ENCODE peak calls at places on chromosomes 7 and 10, in seven cellular contexts. G, V, T, Z, C, I and R are unnamed samples.

GRCh38 chr10:26792780-26793495 is 67.8 kb downstream of the ABI1 start:
- DNase-seq in G (no peak), V (no peak), T (no peak), Z (no peak), C (no peak), I (no peak), R (no peak)

GRCh38 chr10:63722537-63722936 is 201.3 kb downstream of the REEP3 start:
- DNase-seq in G (no peak), V (no peak), T (peak), Z (no peak), C (peak), I (peak), R (no peak)

GRCh38 chr7:43700646-43701501 is 28.4 kb downstream of the COA1 start:
- DNase-seq in G (no peak), V (no peak), T (no peak), Z (no peak), C (no peak), I (peak), R (no peak)

GRCh38 chr10:104433611-104434010 is 80.0 kb downstream of the CFAP58 start:
- DNase-seq in G (no peak), V (no peak), T (no peak), Z (no peak), C (no peak), I (no peak), R (no peak)

GRCh38 chr10:112209534-112210200 is 26.1 kb upstream of the GPAM start:
- DNase-seq in G (no peak), V (no peak), T (no peak), Z (peak), C (peak), I (no peak), R (no peak)

GRCh38 chr7:31023877-31024276 is 28.2 kb upstream of the ADCYAP1R1 start:
- DNase-seq in G (peak), V (no peak), T (no peak), Z (no peak), C (no peak), I (no peak), R (no peak)

GRCh38 chr7:123647106-123647730 is 8.4 kb upstream of the LMOD2 start:
- DNase-seq in G (no peak), V (no peak), T (no peak), Z (no peak), C (no peak), I (no peak), R (no peak)

GRCh38 chr10:123515661-123516060 is 150.5 kb upstream of the GPR26 start:
- DNase-seq in G (no peak), V (no peak), T (no peak), Z (no peak), C (no peak), I (no peak), R (no peak)

GRCh38 chr10:114703377-114704125 is 45.5 kb upstream of the ABLIM1 start:
- DNase-seq in G (peak), V (no peak), T (no peak), Z (no peak), C (no peak), I (peak), R (no peak)

GRCh38 chr7:66553001-66553400 is 75.7 kb upstream of the KCTD7 start:
- DNase-seq in G (no peak), V (no peak), T (no peak), Z (no peak), C (no peak), I (no peak), R (no peak)

GRCh38 chr10:126037946-126038345 is 141.6 kb downstream of the FANK1 start:
- DNase-seq in G (no peak), V (no peak), T (no peak), Z (no peak), C (no peak), I (no peak), R (no peak)

GRCh38 chr10:80465839-80466590 is 11.9 kb downstream of the TSPAN14 start:
- DNase-seq in G (peak), V (no peak), T (no peak), Z (no peak), C (peak), I (no peak), R (no peak)

GRCh38 chr7:94003446-94004023 is 620 bp downstream of the BET1 start:
- DNase-seq in G (no peak), V (no peak), T (no peak), Z (no peak), C (peak), I (peak), R (no peak)

GRCh38 chr10:130577039-130577438 is 440.8 kb downstream of the GLRX3 start:
- DNase-seq in G (no peak), V (no peak), T (no peak), Z (no peak), C (no peak), I (no peak), R (no peak)

GRCh38 chr7:98034044-98035035 is 44.3 kb upstream of the OCM2 start:
- DNase-seq in G (no peak), V (no peak), T (no peak), Z (no peak), C (no peak), I (no peak), R (no peak)

GRCh38 chr10:87656431-87657072 is 3.1 kb upstream of the PAPSS2 start:
- DNase-seq in G (peak), V (no peak), T (no peak), Z (no peak), C (peak), I (peak), R (no peak)

GRCh38 chr7:17495655-17496396 is 197.4 kb downstream of the AHR start:
- DNase-seq in G (no peak), V (no peak), T (no peak), Z (no peak), C (peak), I (no peak), R (no peak)

GRCh38 chr7:96989241-96989858 is 16.0 kb upstream of the DLX6 start:
- DNase-seq in G (no peak), V (no peak), T (no peak), Z (no peak), C (no peak), I (no peak), R (no peak)

GRCh38 chr10:79246209-79246581 is 101.1 kb upstream of the PPIF start:
- DNase-seq in G (no peak), V (peak), T (no peak), Z (no peak), C (peak), I (no peak), R (no peak)

GRCh38 chr7:103649052-103649451 is 203.0 kb upstream of the SLC26A5 start:
- DNase-seq in G (no peak), V (no peak), T (no peak), Z (no peak), C (no peak), I (no peak), R (no peak)

GRCh38 chr10:61899045-61899444 is 2.5 kb upstream of the ARID5B start:
- DNase-seq in G (peak), V (no peak), T (no peak), Z (no peak), C (peak), I (peak), R (no peak)

GRCh38 chr10:84188815-84189214 is 5.5 kb upstream of the CDHR1 start:
- DNase-seq in G (no peak), V (no peak), T (no peak), Z (no peak), C (no peak), I (no peak), R (no peak)

GRCh38 chr7:126574838-126575250 is 677.9 kb downstream of the GRM8 start:
- DNase-seq in G (no peak), V (peak), T (no peak), Z (no peak), C (peak), I (no peak), R (no peak)

GRCh38 chr7:150338166-150338829 is 3.1 kb downstream of the RARRES2 start:
- DNase-seq in G (no peak), V (no peak), T (no peak), Z (no peak), C (no peak), I (no peak), R (no peak)

GRCh38 chr10:25694976-25695375 is 239.1 kb upstream of the MYO3A start:
- DNase-seq in G (no peak), V (no peak), T (no peak), Z (no peak), C (no peak), I (no peak), R (no peak)

GRCh38 chr10:25695586-25695985 is 238.4 kb upstream of the MYO3A start:
- DNase-seq in G (no peak), V (no peak), T (no peak), Z (no peak), C (no peak), I (no peak), R (no peak)

GRCh38 chr10:25694206-25694933 is 239.7 kb upstream of the MYO3A start:
- DNase-seq in G (no peak), V (no peak), T (no peak), Z (no peak), C (no peak), I (no peak), R (no peak)

GRCh38 chr10:25697412-25697811 is 236.6 kb upstream of the MYO3A start:
- DNase-seq in G (no peak), V (no peak), T (no peak), Z (no peak), C (no peak), I (no peak), R (no peak)

GRCh38 chr10:25696013-25696708 is 237.9 kb upstream of the MYO3A start:
- DNase-seq in G (no peak), V (no peak), T (no peak), Z (no peak), C (no peak), I (no peak), R (no peak)
- TF ChIP-seq CTCF in G (peak), V (no peak), T (no peak), Z (no peak), C (no peak), I (no peak), R (no peak)

GRCh38 chr7:95843286-95843685 is 70.9 kb downstream of the DYNC1I1 start:
- DNase-seq in G (no peak), V (no peak), T (no peak), Z (no peak), C (no peak), I (no peak), R (no peak)
- TF ChIP-seq CTCF in G (peak), V (no peak), T (no peak), Z (peak), C (no peak), I (no peak), R (no peak)

DNA sequence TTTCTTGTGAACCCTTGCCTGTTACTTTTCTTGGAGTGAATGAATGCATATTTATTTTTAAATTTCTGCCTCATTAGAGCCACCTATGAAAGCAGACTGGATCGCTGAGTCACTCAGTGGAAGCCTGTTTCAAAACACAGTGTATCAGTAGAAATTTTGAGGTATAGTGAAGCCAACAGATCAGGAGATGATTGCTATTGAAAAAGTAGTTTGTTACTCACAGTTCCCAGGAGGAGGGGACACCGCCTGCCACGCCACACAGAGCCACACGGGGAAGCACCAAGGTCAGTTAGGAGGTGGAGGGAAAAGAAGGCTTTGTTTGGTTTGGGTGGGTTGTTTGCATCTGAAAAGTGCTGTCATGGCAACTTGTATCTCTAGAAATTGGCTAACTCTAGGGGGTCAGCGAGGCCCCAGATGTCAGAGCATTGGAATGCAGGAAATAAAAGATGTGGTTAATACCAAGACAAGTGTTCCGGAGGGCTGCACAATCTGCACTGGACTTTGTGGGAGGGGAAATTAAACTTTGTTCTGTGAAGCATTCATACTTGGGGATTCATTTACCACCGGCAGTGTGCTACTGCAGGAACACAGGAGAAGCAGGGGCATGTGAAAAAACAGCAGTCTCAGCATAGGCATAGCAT is 106.4 kb upstream of the SDK1 start:
- DNase-seq in G (no peak), V (peak), T (no peak), Z (no peak), C (peak), I (peak), R (peak)
- TF ChIP-seq CTCF in G (no peak), V (peak), T (no peak), Z (no peak), C (no peak), I (peak), R (peak)

DNA sequence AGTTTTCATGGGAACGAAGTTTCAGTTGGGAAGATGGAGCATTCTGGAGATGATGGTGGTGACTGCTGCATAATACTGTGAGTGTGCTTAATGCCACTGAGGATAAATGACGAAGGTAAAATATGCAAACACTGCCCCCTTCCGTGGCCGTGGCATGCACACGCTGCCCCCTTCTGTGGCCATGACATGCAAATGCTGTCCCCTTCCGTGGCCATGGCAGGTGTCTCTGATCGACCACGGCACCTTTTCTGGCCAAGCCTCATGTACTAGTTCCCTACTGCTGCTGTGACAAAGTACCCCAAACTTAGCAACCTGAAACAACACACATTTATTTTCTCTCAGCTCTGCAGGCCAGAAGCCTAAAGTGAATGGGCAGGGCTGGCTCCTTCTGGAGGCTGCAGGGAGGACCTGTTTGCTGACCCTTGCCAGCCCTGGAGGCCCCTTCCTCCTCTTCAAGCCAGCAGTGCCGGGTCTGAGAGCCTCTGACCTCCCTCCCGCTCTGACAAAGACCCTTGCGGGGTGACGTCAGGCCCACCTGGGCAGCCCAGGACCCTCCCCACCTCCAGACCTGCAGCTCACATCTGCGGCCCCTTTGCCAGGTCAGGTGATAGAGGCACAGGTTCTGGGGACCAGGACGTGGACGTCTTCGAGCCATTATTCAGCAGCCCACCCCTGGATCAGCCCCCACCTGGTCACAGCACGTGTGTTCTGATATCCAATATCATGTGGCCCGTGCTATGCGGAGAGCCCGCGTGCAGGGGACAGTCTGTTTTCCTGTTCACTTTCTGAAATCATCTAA is 82.0 kb downstream of the MICALL2 start:
- DNase-seq in G (peak), V (peak), T (no peak), Z (no peak), C (no peak), I (no peak), R (no peak)
- TF ChIP-seq CTCF in G (no peak), V (no peak), T (no peak), Z (no peak), C (no peak), I (no peak), R (no peak)

GRCh38 chr10:92969151-92969550 is 91.4 kb upstream of the CYP26C1 start:
- DNase-seq in G (no peak), V (no peak), T (no peak), Z (no peak), C (peak), I (peak), R (no peak)

GRCh38 chr10:92961638-92962037 is 99.0 kb upstream of the CYP26C1 start:
- DNase-seq in G (no peak), V (no peak), T (no peak), Z (no peak), C (no peak), I (no peak), R (no peak)

GRCh38 chr10:92970301-92971070 is 90.1 kb upstream of the CYP26C1 start:
- DNase-seq in G (no peak), V (no peak), T (no peak), Z (no peak), C (peak), I (peak), R (no peak)

GRCh38 chr10:92965314-92965713 is 95.3 kb upstream of the CYP26C1 start:
- DNase-seq in G (peak), V (no peak), T (no peak), Z (no peak), C (peak), I (peak), R (no peak)
- TF ChIP-seq CTCF in G (peak), V (peak), T (peak), Z (peak), C (no peak), I (peak), R (peak)

GRCh38 chr7:48337781-48338180 is 166.5 kb downstream of the ABCA13 start:
- DNase-seq in G (no peak), V (no peak), T (no peak), Z (no peak), C (no peak), I (no peak), R (no peak)

DNA sequence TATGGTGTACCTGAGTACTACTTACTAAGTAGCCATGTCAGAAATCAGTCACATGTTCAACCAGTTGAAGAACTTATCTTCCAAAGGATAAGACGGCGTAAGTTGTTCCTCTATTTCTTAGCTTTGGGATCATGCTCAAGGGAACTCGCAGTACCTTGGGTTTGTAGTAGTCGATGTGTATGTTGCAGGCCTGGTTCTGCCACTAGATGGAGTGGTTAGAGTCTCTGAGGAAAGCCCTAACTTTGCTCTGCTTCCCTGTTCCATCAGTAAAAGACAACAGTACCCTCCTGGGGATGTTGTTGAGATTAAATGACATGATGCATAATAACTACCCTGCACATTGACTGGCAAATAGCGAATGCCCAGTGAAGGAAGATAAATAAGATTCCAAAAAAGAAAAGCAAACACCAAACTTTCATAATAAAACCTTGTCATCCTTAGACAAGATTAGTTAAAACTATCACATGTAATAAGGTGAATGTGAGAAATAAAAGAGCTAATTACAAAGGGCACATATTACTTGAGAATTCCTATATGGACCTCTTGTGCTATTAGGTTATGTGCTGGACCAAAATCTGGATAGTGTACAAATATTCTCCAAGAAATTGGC is 165.9 kb downstream of the ABCA13 start:
- DNase-seq in G (peak), V (peak), T (no peak), Z (no peak), C (peak), I (peak), R (no peak)
- TF ChIP-seq CTCF in G (peak), V (peak), T (peak), Z (peak), C (peak), I (peak), R (peak)

GRCh38 chr7:51251292-51251691 is 65.3 kb downstream of the COBL start:
- DNase-seq in G (no peak), V (no peak), T (no peak), Z (no peak), C (no peak), I (no peak), R (no peak)

GRCh38 chr7:51250517-51250916 is 66.1 kb downstream of the COBL start:
- DNase-seq in G (no peak), V (no peak), T (no peak), Z (no peak), C (no peak), I (no peak), R (no peak)

GRCh38 chr7:51255536-51256243 is 60.9 kb downstream of the COBL start:
- DNase-seq in G (no peak), V (peak), T (no peak), Z (no peak), C (no peak), I (no peak), R (no peak)

GRCh38 chr7:51255050-51255449 is 61.6 kb downstream of the COBL start:
- DNase-seq in G (no peak), V (no peak), T (no peak), Z (no peak), C (no peak), I (no peak), R (no peak)

DNA sequence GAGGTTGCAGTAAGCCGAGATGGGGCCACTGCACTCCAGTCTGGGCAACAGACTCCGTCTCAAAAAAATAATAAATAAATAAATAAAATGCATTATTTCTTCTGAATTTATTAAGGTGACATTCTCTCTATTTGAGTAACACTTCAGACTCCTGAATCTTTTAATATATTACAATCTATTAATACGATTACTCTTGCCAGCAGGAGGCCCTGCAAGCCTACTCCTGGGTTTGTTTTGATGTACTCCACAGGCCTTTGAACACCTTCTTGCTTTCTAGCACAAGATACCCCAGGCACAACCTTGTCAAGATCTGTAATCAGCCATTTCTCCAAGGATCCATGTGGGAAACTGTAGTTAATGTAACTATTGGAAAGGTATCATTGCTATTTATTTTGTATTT is 63.5 kb downstream of the COBL start:
- DNase-seq in G (no peak), V (peak), T (no peak), Z (no peak), C (no peak), I (no peak), R (no peak)
- TF ChIP-seq CTCF in G (no peak), V (no peak), T (no peak), Z (no peak), C (no peak), I (no peak), R (no peak)

DNA sequence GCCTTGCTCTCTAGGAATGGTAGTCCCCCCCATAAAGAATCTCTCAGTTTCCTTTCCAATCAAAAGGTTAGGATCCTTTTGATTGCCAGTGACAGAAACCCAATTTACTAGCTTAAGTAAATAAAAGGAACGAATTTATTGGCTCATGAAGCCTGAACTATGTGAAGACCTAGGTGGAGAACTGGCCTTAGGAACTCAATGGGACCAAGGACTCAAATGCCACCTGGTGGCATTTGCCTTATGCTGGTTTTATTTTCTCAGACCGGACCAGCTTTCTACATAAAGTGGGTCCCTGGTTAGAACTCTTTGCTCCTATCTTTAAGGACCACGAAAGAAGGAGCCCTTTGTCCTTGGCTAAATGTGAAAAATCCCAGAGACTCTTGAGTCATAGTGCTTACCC is 25.4 kb downstream of the CFTR start:
- DNase-seq in G (no peak), V (no peak), T (no peak), Z (no peak), C (no peak), I (no peak), R (no peak)
- TF ChIP-seq CTCF in G (no peak), V (no peak), T (no peak), Z (no peak), C (no peak), I (no peak), R (no peak)